ENCODE peak calls at places on chromosome 2, in four cellular contexts. A is HepG2, S is WTC11, Z is GM12878. Y is an unnamed sample.

GRCh38 chr2:111054791-111055627 is 65.7 kb upstream of the BCL2L11 start:
- DNase-seq in A (no peak), S (no peak), Z (peak; percentile 75), Y (no peak)

GRCh38 chr2:204436267-204436666 is 109.0 kb upstream of the PARD3B start:
- DNase-seq in A (peak; percentile 45), S (no peak), Z (no peak), Y (no peak)

GRCh38 chr2:37488911-37489310 is 144.5 kb downstream of the QPCT start:
- DNase-seq in A (no peak), S (no peak), Z (no peak), Y (no peak)

GRCh38 chr2:191051825-191052778 is 38.1 kb upstream of the STAT1 start:
- DNase-seq in A (peak; percentile 56), S (no peak), Z (peak; percentile 12), Y (peak; percentile 20)

GRCh38 chr2:70514612-70515055 is 39.0 kb downstream of the TGFA start:
- DNase-seq in A (peak; percentile 42), S (no peak), Z (no peak), Y (no peak)

GRCh38 chr2:226796840-226797288 is 2.8 kb downstream of the IRS1 start:
- DNase-seq in A (no peak), S (peak; percentile 21), Z (no peak), Y (no peak)

GRCh38 chr2:30149513-30149912 is 2.7 kb downstream of the YPEL5 start:
- DNase-seq in A (peak; percentile 59), S (peak; percentile 19), Z (no peak), Y (peak; percentile 53)

GRCh38 chr2:96195410-96196071 is 13.1 kb downstream of the STARD7 start:
- DNase-seq in A (peak; percentile 35), S (no peak), Z (no peak), Y (no peak)

GRCh38 chr2:70557171-70557838 is 3.7 kb upstream of the TGFA start:
- DNase-seq in A (peak; percentile 94), S (no peak), Z (no peak), Y (no peak)

GRCh38 chr2:165369131-165369935 is 100.2 kb upstream of the CSRNP3 start:
- DNase-seq in A (no peak), S (no peak), Z (no peak), Y (no peak)

GRCh38 chr2:168607992-168608391 is 151.9 kb downstream of the CERS6 start:
- DNase-seq in A (no peak), S (no peak), Z (no peak), Y (no peak)

GRCh38 chr2:62505649-62506420 is at the start of gene TMEM17:
- DNase-seq in A (no peak), S (peak; percentile 94), Z (peak; percentile 35), Y (peak; percentile 84)

GRCh38 chr2:182426082-182426914 is 538 bp downstream of the PDE1A start:
- DNase-seq in A (no peak), S (no peak), Z (no peak), Y (no peak)

GRCh38 chr2:32706815-32707214 is 79.0 kb downstream of the TTC27 start:
- DNase-seq in A (no peak), S (no peak), Z (no peak), Y (no peak)

GRCh38 chr2:171492664-171493063 is 29.6 kb upstream of the CYBRD1 start:
- DNase-seq in A (no peak), S (no peak), Z (no peak), Y (no peak)

GRCh38 chr2:173288561-173288960 is 66.1 kb upstream of the CDCA7 start:
- DNase-seq in A (no peak), S (no peak), Z (no peak), Y (no peak)

GRCh38 chr2:127423476-127423840 is 5.2 kb downstream of the PROC start:
- DNase-seq in A (no peak), S (no peak), Z (no peak), Y (no peak)

GRCh38 chr2:191443446-191443845 is 198.2 kb downstream of the MYO1B start:
- DNase-seq in A (no peak), S (no peak), Z (no peak), Y (no peak)

GRCh38 chr2:140353541-140353940 is 1573.4 kb upstream of the NXPH2 start:
- DNase-seq in A (no peak), S (no peak), Z (no peak), Y (no peak)

GRCh38 chr2:15634846-15635490 is 43.3 kb downstream of the DDX1 start:
- DNase-seq in A (no peak), S (no peak), Z (no peak), Y (no peak)

GRCh38 chr2:25743132-25743830 is 69.9 kb upstream of the DTNB start:
- DNase-seq in A (no peak), S (no peak), Z (peak; percentile 5), Y (no peak)

GRCh38 chr2:101983486-101983885 is 8.3 kb upstream of the IL1R2 start:
- DNase-seq in A (no peak), S (no peak), Z (no peak), Y (no peak)

GRCh38 chr2:1856922-1857321 is 112.6 kb upstream of the PXDN start:
- DNase-seq in A (no peak), S (no peak), Z (no peak), Y (peak; percentile 23)

GRCh38 chr2:101037161-101037755 is 35.2 kb downstream of the RPL31 start:
- DNase-seq in A (no peak), S (no peak), Z (no peak), Y (no peak)

GRCh38 chr2:69773201-69773600 is 31.3 kb downstream of the ANXA4 start:
- DNase-seq in A (no peak), S (no peak), Z (no peak), Y (no peak)

DNA sequence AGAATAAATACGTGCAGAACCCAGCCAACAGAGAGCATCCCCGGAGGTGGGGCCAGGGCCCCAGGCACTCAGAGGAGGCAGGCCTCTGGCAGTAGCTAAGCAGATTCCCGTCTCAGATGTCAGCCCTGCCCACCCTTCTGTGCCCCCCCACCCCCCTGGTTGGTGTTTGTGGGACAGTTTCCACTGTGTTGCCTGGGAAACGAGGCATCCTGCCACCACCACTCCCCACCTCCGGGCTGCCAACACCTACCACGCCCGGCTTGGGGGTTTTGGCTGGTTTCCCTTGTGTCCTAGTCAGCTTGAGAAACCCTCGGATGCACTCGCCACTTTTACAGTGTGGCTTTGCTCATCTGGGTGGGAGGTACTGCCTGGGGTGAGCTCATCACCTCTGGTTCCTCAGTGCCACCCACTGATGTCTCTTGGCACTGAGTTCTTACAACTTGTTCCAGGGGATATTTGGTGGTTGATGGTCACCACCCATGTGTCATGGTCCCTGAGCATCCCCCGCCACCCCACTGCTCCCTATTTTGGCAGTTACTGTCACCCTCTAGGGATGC is 72.4 kb upstream of the YWHAQ start:
- DNase-seq in A (peak; percentile 39), S (no peak), Z (no peak), Y (no peak)
- TF ChIP-seq ETV6 in A (no peak), S (no peak), Z (no peak), Y (no peak)

GRCh38 chr2:199160677-199161465 is 296.9 kb downstream of the SATB2 start:
- DNase-seq in A (peak; percentile 10), S (no peak), Z (no peak), Y (no peak)
- TF ChIP-seq ETV6 in A (no peak), S (no peak), Z (no peak), Y (no peak)

DNA sequence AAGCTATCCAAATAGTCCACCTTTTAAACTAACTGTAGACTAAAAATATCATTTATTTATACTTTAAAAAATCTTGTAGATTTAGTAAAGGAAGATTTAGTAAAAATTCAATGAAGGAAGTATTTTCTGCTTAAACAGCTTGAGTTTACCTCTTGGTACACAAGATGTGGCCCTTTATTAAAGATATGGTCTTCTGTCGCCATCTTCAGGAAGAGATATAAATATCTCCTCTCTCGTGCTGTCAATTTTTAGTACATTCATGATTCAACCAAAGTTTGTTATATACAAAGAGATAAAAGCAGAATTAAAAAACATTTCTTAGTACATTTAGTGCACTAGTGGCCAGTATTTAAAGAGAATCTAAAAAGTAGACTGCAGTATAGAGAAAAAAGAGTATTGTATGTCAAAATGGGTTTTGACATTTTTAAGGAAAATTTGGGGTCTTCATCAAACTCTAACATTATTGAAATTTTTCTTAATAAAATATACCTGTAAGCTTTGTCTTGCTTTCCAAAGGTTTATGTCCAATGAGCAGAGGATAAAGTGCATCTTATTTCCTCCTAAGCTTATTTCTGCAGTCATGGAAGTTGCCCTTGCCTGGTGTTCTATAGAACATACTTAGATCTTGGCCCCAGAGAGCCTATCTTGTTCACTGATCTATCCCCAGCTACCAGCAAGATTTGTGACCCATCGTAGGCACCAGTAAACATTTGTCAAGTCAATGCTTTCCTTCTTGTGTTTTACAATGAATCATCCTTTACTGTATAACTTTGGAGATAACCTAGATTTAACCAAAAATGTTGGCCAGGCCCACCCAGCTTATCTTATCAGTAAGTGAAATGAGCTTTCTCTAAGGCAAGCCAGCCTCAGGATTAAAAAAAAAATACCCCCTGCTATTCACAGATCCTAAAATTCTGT is 18.5 kb upstream of the EML6 start:
- DNase-seq in A (peak; percentile 76), S (no peak), Z (no peak), Y (no peak)
- TF ChIP-seq ETV6 in A (no peak), S (no peak), Z (no peak), Y (no peak)

DNA sequence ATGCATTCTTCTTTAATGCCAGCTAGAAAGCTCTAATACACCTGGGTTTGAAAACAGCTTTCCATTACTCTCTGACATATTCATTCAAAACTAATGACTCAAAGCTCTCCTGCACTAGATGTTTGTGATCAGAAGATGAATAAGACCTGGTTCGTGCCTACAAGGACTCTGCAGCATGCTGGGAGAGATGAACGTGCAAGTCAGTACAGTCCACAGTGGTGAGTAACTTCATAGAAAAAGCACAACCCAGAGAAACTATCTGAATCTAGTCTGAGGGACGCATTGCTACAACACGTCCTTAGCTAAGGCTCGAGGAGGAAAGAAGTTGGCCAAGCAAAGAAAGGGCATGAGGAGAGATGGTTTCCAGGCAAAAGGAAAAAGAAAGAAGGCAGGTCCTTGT is 234.3 kb downstream of the OSR1 start:
- DNase-seq in A (no peak), S (no peak), Z (no peak), Y (no peak)
- TF ChIP-seq ETV6 in A (no peak), S (no peak), Z (no peak), Y (no peak)

DNA sequence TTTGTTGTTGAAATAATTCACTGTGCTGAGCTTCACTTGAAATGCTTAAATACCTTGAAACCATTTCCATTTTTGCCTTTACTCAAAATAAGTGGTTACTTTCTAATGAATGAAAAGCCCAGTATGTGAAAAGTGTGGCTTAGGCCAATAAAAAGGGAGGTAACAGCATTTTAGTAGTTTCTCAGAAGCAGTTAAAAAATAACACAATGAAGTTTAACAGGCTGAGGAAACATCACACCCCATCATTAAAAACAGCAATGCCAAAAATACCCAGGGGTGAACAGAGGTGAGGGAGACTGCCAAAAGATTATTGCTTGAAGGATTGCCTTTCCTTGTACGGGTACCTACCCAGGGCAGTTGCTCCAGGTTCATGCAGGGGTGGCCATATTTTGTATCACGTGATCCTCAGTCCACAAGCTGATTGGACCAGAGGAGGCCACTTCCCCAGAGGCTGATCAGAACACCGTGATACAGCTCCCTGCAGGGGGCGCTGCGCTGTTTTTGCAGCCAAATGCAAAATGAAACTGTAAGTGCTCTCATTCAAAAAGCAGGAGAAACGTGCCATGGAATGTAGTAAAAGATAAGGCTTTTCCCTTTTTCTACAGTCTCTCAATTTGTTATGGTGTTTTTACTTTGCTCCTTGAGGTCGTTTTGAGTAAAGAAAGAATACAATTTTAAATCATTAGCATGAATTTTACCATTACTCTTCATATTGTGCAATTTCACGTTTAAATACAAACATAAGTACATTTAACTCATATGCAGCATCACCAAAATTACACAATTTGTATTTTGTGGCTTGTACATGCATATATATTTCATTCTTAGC is 70.2 kb upstream of the SH3BP4 start:
- DNase-seq in A (peak; percentile 98), S (peak; percentile 89), Z (no peak), Y (peak; percentile 68)
- TF ChIP-seq ETV6 in A (no peak), S (no peak), Z (no peak), Y (no peak)

Y was measured in K562.